ENCODE peak calls at places on chromosomes 12 and 14, in ten cellular contexts. One of them, this sample, is unnamed.

GRCh38 chr12:31589582-31589895 is 1.4 kb downstream of the DENND5B start:
- DNase-seq in GM20000: peak; percentile 71
- DNase-seq in A673: no peak
- DNase-seq in left lung: peak; percentile 81
- DNase-seq in endothelial cell: peak; percentile 45
- DNase-seq in right atrium auricular region: no peak
- DNase-seq in foreskin fibroblast: peak; percentile 0
- DNase-seq in PC-9: no peak
- DNase-seq in GM13977: peak; percentile 63
- DNase-seq in A549: no peak
- DNase-seq in this sample: no peak

GRCh38 chr12:3105690-3106479 is 28.7 kb downstream of the TSPAN9 start:
- DNase-seq in PC-9: no peak
- DNase-seq in endothelial cell: no peak
- DNase-seq in right atrium auricular region: no peak
- DNase-seq in left lung: no peak
- DNase-seq in A549: no peak
- DNase-seq in A673: no peak
- DNase-seq in GM13977: no peak
- DNase-seq in foreskin fibroblast: no peak
- DNase-seq in GM20000: no peak
- DNase-seq in this sample: no peak

GRCh38 chr14:101988377-101988776 is 24.0 kb downstream of the DYNC1H1 start:
- DNase-seq in GM20000: no peak
- DNase-seq in foreskin fibroblast: no peak
- DNase-seq in PC-9: no peak
- DNase-seq in A549: no peak
- DNase-seq in right atrium auricular region: no peak
- DNase-seq in left lung: no peak
- DNase-seq in GM13977: no peak
- DNase-seq in A673: no peak
- DNase-seq in endothelial cell: no peak
- DNase-seq in this sample: no peak

GRCh38 chr12:107275530-107275929 is 182.2 kb upstream of the CRY1 start:
- DNase-seq in GM13977: no peak
- DNase-seq in GM20000: no peak
- DNase-seq in left lung: no peak
- DNase-seq in PC-9: no peak
- DNase-seq in endothelial cell: no peak
- DNase-seq in A673: no peak
- DNase-seq in foreskin fibroblast: no peak
- DNase-seq in right atrium auricular region: no peak
- DNase-seq in A549: no peak
- DNase-seq in this sample: no peak

GRCh38 chr14:87175175-87175574 is 817.8 kb downstream of the GALC start:
- DNase-seq in foreskin fibroblast: no peak
- DNase-seq in right atrium auricular region: no peak
- DNase-seq in A673: peak; percentile 59
- DNase-seq in endothelial cell: no peak
- DNase-seq in GM20000: no peak
- DNase-seq in GM13977: no peak
- DNase-seq in A549: no peak
- DNase-seq in left lung: no peak
- DNase-seq in PC-9: no peak
- DNase-seq in this sample: no peak

GRCh38 chr12:71958993-71959588 is 20.4 kb downstream of the TPH2 start:
- DNase-seq in right atrium auricular region: no peak
- DNase-seq in GM20000: no peak
- DNase-seq in endothelial cell: no peak
- DNase-seq in A549: no peak
- DNase-seq in GM13977: no peak
- DNase-seq in left lung: no peak
- DNase-seq in foreskin fibroblast: peak; percentile 10
- DNase-seq in PC-9: no peak
- DNase-seq in A673: peak; percentile 52
- DNase-seq in this sample: no peak

GRCh38 chr14:99190696-99191662 is 81.0 kb downstream of the BCL11B start:
- DNase-seq in GM20000: no peak
- DNase-seq in left lung: no peak
- DNase-seq in A673: peak; percentile 24
- DNase-seq in GM13977: no peak
- DNase-seq in PC-9: no peak
- DNase-seq in right atrium auricular region: no peak
- DNase-seq in foreskin fibroblast: no peak
- DNase-seq in A549: no peak
- DNase-seq in endothelial cell: no peak
- DNase-seq in this sample: no peak

GRCh38 chr12:71158361-71158882 is 623 bp upstream of the TSPAN8 start:
- DNase-seq in foreskin fibroblast: no peak
- DNase-seq in A549: no peak
- DNase-seq in GM13977: no peak
- DNase-seq in A673: no peak
- DNase-seq in GM20000: no peak
- DNase-seq in endothelial cell: no peak
- DNase-seq in PC-9: no peak
- DNase-seq in right atrium auricular region: no peak
- DNase-seq in left lung: no peak
- DNase-seq in this sample: no peak

GRCh38 chr12:89664441-89664840 is 44.2 kb downstream of the ATP2B1 start:
- DNase-seq in endothelial cell: no peak
- DNase-seq in right atrium auricular region: no peak
- DNase-seq in foreskin fibroblast: no peak
- DNase-seq in GM20000: no peak
- DNase-seq in A549: no peak
- DNase-seq in PC-9: no peak
- DNase-seq in GM13977: no peak
- DNase-seq in left lung: no peak
- DNase-seq in A673: no peak
- DNase-seq in this sample: no peak

GRCh38 chr12:121797937-121798801 is 4.7 kb upstream of the RHOF start:
- DNase-seq in left lung: peak; percentile 83
- DNase-seq in PC-9: no peak
- DNase-seq in A549: no peak
- DNase-seq in right atrium auricular region: no peak
- DNase-seq in GM20000: no peak
- DNase-seq in A673: no peak
- DNase-seq in foreskin fibroblast: no peak
- DNase-seq in endothelial cell: no peak
- DNase-seq in GM13977: no peak
- DNase-seq in this sample: no peak

GRCh38 chr14:79265366-79265765 is 945.9 kb downstream of the DIO2 start:
- DNase-seq in PC-9: no peak
- DNase-seq in A673: no peak
- DNase-seq in right atrium auricular region: no peak
- DNase-seq in A549: no peak
- DNase-seq in foreskin fibroblast: peak; percentile 1
- DNase-seq in endothelial cell: no peak
- DNase-seq in left lung: no peak
- DNase-seq in GM20000: no peak
- DNase-seq in GM13977: no peak
- DNase-seq in this sample: no peak

GRCh38 chr14:79256311-79256879 is 954.9 kb downstream of the DIO2 start:
- DNase-seq in right atrium auricular region: no peak
- DNase-seq in left lung: no peak
- DNase-seq in endothelial cell: no peak
- DNase-seq in A549: no peak
- DNase-seq in GM13977: no peak
- DNase-seq in PC-9: no peak
- DNase-seq in GM20000: no peak
- DNase-seq in A673: no peak
- DNase-seq in foreskin fibroblast: no peak
- DNase-seq in this sample: no peak

DNA sequence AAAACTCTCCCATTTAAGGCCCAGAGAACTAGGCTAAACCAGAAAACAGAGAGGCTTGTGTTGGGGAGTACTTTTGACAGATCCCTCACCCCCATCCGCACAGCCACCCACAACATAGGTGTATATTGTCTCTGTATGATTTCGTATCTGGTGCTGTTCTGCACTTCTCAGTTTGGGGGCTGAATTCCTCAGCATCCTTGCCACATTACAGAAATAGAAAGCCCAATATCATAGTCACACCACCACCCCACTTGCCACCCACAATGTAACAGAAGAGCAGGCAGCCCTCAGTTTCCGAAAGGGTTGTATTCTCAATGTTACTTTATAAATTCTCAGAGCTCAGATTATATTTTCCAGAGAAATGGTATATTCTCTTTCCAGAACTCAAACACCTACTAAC is 950.9 kb downstream of the DIO2 start:
- DNase-seq in A673: no peak
- DNase-seq in GM13977: no peak
- DNase-seq in PC-9: no peak
- DNase-seq in endothelial cell: no peak
- DNase-seq in right atrium auricular region: no peak
- DNase-seq in A549: no peak
- DNase-seq in GM20000: no peak
- DNase-seq in left lung: no peak
- DNase-seq in foreskin fibroblast: no peak
- DNase-seq in this sample: no peak
- TF ChIP-seq CTCF in A673: no peak
- TF ChIP-seq CTCF in GM13977: no peak
- TF ChIP-seq CTCF in PC-9: no peak
- TF ChIP-seq CTCF in endothelial cell: no peak
- TF ChIP-seq CTCF in right atrium auricular region: no peak
- TF ChIP-seq CTCF in A549: no peak
- TF ChIP-seq CTCF in GM20000: no peak
- TF ChIP-seq CTCF in left lung: no peak
- TF ChIP-seq CTCF in foreskin fibroblast: no peak
- TF ChIP-seq CTCF in this sample: no peak

DNA sequence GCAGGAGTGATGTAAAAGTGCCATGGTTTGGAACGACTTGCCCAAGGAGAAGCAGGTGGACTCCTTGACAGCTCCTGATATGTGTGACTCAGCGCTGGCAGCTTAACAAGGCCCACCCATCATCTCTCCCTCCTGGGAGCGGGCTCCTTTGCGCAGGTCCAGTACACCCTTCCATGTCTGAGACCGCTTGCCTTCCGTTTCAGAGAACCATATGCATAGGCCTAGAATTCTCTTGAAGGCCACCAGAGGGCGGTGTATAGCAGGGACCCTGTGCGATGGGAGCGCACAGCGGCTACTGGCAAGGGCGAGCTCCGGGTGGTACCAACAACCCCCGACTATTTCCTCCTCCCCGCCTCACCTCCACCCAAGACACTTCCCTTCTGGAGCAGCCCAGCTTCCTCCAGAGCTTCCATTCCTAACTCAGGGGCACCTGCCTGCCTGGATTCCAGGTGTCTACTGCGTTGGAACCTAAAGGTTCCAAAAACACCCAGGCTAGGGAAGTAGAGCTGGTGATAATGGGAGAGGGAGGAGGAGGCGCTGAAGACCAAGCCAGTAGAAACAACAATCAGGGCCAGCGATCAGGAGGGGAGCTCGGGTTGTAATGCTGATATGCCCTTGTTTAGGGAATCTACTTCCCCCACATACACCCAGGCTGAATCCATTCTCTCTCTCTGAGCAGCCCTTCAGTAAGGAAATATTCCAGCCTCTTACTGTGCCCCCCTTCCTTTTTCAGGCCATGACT is 6.2 kb downstream of the DHH start:
- DNase-seq in GM20000: peak; percentile 89
- DNase-seq in left lung: peak; percentile 87
- DNase-seq in right atrium auricular region: peak; percentile 72
- DNase-seq in A549: peak; percentile 89
- DNase-seq in endothelial cell: peak; percentile 75
- DNase-seq in foreskin fibroblast: peak; percentile 70
- DNase-seq in PC-9: peak; percentile 92
- DNase-seq in A673: peak; percentile 93
- DNase-seq in GM13977: peak; percentile 89
- DNase-seq in this sample: peak; percentile 82
- TF ChIP-seq CTCF in GM20000: peak; percentile 96
- TF ChIP-seq CTCF in left lung: peak; percentile 91
- TF ChIP-seq CTCF in right atrium auricular region: peak; percentile 95
- TF ChIP-seq CTCF in A549: peak; percentile 92
- TF ChIP-seq CTCF in endothelial cell: peak; percentile 74
- TF ChIP-seq CTCF in foreskin fibroblast: peak; percentile 81
- TF ChIP-seq CTCF in PC-9: peak; percentile 86
- TF ChIP-seq CTCF in A673: peak; percentile 96
- TF ChIP-seq CTCF in GM13977: peak; percentile 93
- TF ChIP-seq CTCF in this sample: peak; percentile 84

DNA sequence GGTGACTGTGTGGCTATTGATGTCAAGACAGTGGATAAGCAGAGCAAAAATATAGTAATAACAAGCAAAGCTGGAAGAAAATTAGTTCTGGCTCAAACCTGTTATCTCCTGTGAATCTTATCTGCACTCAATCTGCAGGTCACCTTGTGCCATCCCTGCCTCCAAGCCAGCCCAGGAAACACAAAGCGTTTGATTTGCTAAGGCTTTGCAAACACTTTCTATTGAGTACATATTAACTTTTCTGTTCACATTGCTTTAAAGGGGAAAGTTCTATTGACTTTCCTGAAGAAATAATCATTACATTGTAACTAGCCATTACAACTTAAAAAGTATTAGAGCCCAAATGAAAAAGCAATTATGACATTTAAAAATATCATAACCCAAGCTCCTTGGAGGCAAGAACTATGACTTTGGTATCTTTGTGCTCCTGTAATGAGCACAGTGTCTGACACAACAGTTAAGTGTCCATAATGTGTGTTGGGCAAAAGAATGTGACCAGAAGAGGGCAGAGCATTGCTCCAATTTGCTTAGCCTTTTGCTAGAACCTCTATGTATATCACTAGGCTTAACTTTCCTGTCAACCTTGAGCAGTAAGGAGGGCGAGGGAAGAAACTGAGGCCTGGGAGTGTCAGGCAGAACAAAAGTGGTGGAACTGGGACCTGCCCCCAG is 24.7 kb downstream of the SERPINA3 start:
- DNase-seq in foreskin fibroblast: no peak
- DNase-seq in GM20000: no peak
- DNase-seq in left lung: no peak
- DNase-seq in PC-9: no peak
- DNase-seq in GM13977: no peak
- DNase-seq in A549: no peak
- DNase-seq in endothelial cell: no peak
- DNase-seq in A673: no peak
- DNase-seq in right atrium auricular region: no peak
- DNase-seq in this sample: no peak
- TF ChIP-seq CTCF in foreskin fibroblast: no peak
- TF ChIP-seq CTCF in GM20000: no peak
- TF ChIP-seq CTCF in left lung: no peak
- TF ChIP-seq CTCF in PC-9: no peak
- TF ChIP-seq CTCF in GM13977: peak; percentile 16
- TF ChIP-seq CTCF in A549: peak; percentile 36
- TF ChIP-seq CTCF in endothelial cell: no peak
- TF ChIP-seq CTCF in A673: peak; percentile 38
- TF ChIP-seq CTCF in right atrium auricular region: no peak
- TF ChIP-seq CTCF in this sample: no peak

DNA sequence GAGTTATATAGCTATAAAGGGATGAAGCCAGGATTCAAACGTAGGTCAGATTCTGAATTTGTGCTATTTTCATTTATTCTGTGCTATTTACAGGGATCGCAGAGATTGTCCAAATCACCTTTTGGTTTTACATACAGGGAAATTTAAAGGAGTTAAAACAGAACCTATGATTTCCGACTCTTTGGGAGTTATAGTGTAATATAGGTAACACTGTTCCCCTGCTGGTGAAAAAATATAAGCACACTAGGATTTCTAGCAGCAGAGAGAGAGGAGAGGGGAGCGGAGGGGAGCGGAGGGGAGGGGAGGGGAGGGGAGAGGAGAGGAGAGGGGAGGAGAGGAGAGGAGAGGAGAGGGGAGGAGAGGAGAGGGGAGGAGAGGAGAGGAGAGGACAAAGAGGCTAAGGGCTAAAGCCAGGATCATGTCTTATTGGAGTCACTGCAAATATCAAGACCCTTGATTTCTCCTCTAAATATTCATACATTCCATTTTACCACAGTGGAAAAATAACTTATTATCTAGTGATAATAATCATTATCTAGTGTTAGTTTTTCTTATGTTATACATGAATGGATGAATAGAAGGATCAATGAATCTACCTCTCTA is 46.2 kb upstream of the KCNH5 start:
- DNase-seq in GM20000: no peak
- DNase-seq in GM13977: no peak
- DNase-seq in A549: no peak
- DNase-seq in right atrium auricular region: no peak
- DNase-seq in A673: no peak
- DNase-seq in PC-9: no peak
- DNase-seq in foreskin fibroblast: no peak
- DNase-seq in endothelial cell: no peak
- DNase-seq in left lung: no peak
- DNase-seq in this sample: no peak
- TF ChIP-seq CTCF in GM20000: no peak
- TF ChIP-seq CTCF in GM13977: no peak
- TF ChIP-seq CTCF in A549: no peak
- TF ChIP-seq CTCF in right atrium auricular region: no peak
- TF ChIP-seq CTCF in A673: no peak
- TF ChIP-seq CTCF in PC-9: no peak
- TF ChIP-seq CTCF in foreskin fibroblast: no peak
- TF ChIP-seq CTCF in endothelial cell: no peak
- TF ChIP-seq CTCF in left lung: no peak
- TF ChIP-seq CTCF in this sample: peak; percentile 16

This sample was measured in mesothelial cell of epicardium.